ENCODE peak calls at places on chromosomes 13 and 19, in six cellular contexts. N is PC-3, R is neural progenitor cell, V is hepatocyte, T is GM23338, Z is OCI-LY7. U is an unnamed sample. For H3K4me1, the result is how much of the 10 kb centered on the place peaks cover.

GRCh38 chr19:10583021-10583776 is 3.9 kb downstream of the AP1M2 start:
- DNase-seq in R (no peak), T (peak), Z (no peak), V (no peak), N (no peak), U (no peak)

GRCh38 chr19:13195678-13196077 is 45.5 kb downstream of the IER2 start:
- DNase-seq in T (peak), R (peak), Z (peak), V (peak), N (no peak), U (no peak)

GRCh38 chr13:51134763-51135365 is 23.8 kb upstream of the C13orf42 start:
- DNase-seq in T (no peak), Z (no peak), R (no peak), N (no peak), V (no peak), U (no peak)

GRCh38 chr19:1411255-1412191 is 4.1 kb downstream of the DAZAP1 start:
- DNase-seq in Z (no peak), T (no peak), R (no peak), V (no peak), N (no peak), U (peak)

GRCh38 chr19:29547361-29547960 is 21.7 kb downstream of the VSTM2B start:
- DNase-seq in Z (no peak), N (no peak), R (no peak), V (no peak), T (no peak), U (no peak)

GRCh38 chr13:59951011-59951410 is 212.7 kb downstream of the DIAPH3 start:
- DNase-seq in Z (no peak), T (no peak), N (no peak), R (no peak), V (no peak), U (no peak)

GRCh38 chr13:95023405-95023804 is 277.8 kb downstream of the ABCC4 start:
- DNase-seq in N (peak), Z (no peak), V (no peak), T (no peak), R (no peak), U (no peak)

GRCh38 chr19:51354103-51354741 is 12.0 kb downstream of the ETFB start:
- DNase-seq in Z (no peak), N (no peak), V (peak), R (peak), T (no peak), U (no peak)

GRCh38 chr13:76397413-76397812 is 488.8 kb downstream of the KCTD12 start:
- DNase-seq in T (no peak), R (no peak), Z (no peak), N (no peak), V (no peak), U (no peak)

GRCh38 chr13:30659980-30660379 is 42.3 kb downstream of the USPL1 start:
- DNase-seq in R (no peak), T (peak), V (peak), N (no peak), Z (peak), U (no peak)

GRCh38 chr19:1935484-1936208 is 5.3 kb upstream of the CSNK1G2 start:
- DNase-seq in Z (peak), R (no peak), N (peak), V (no peak), T (peak), U (peak)

GRCh38 chr13:80873589-80873988 is 532.7 kb upstream of the SPRY2 start:
- DNase-seq in Z (no peak), V (no peak), N (peak), R (no peak), T (no peak), U (no peak)

GRCh38 chr13:30370146-30370545 is 52.1 kb upstream of the UBE2L5 start:
- DNase-seq in Z (peak), V (no peak), R (no peak), T (no peak), N (no peak), U (no peak)

GRCh38 chr13:27920677-27921420 is 1.0 kb downstream of the PDX1 start:
- DNase-seq in N (peak), Z (no peak), R (peak), V (no peak), T (peak), U (peak)

GRCh38 chr19:8221161-8221560 is 12.0 kb downstream of the CERS4 start:
- DNase-seq in R (no peak), T (no peak), V (no peak), N (no peak), Z (no peak), U (no peak)

GRCh38 chr13:109979186-109979585 is 192.8 kb upstream of the IRS2 start:
- DNase-seq in T (no peak), Z (no peak), N (peak), R (no peak), V (no peak), U (no peak)

GRCh38 chr13:34139660-34140059 is 321.7 kb downstream of the RFC3 start:
- DNase-seq in R (no peak), T (no peak), V (no peak), N (no peak), Z (no peak), U (no peak)

GRCh38 chr19:32880607-32881006 is 11.0 kb upstream of the SLC7A9 start:
- DNase-seq in T (no peak), R (no peak), V (no peak), N (no peak), Z (no peak), U (no peak)

GRCh38 chr19:52662631-52663030 is 24.5 kb upstream of the ZNF83 start:
- DNase-seq in V (peak), R (no peak), N (peak), Z (no peak), T (no peak), U (no peak)

GRCh38 chr13:97295279-97296182 is 73.4 kb downstream of the MBNL2 start:
- DNase-seq in T (no peak), N (peak), R (no peak), Z (no peak), V (no peak), U (peak)

GRCh38 chr13:67769987-67770341 is 539.8 kb upstream of the PCDH9 start:
- DNase-seq in N (no peak), Z (no peak), T (no peak), R (no peak), V (no peak), U (no peak)

GRCh38 chr19:33444238-33444992 is 70.9 kb downstream of the CEBPG start:
- DNase-seq in Z (no peak), N (no peak), R (no peak), V (no peak), T (no peak), U (no peak)

GRCh38 chr13:78100481-78100880 is 181.8 kb upstream of the EDNRB start:
- DNase-seq in Z (no peak), R (no peak), N (no peak), V (no peak), T (no peak), U (peak)

GRCh38 chr13:34207334-34207733 is 389.4 kb downstream of the RFC3 start:
- DNase-seq in V (peak), R (no peak), Z (no peak), N (peak), T (no peak), U (peak)

GRCh38 chr19:33639034-33639681 is 17.4 kb downstream of the CHST8 start:
- DNase-seq in T (no peak), Z (no peak), R (no peak), V (no peak), N (no peak), U (no peak)

GRCh38 chr13:99916366-99917103 is 55.0 kb downstream of the ZIC5 start:
- DNase-seq in N (peak), V (peak), R (peak), Z (peak), T (peak), U (peak)

GRCh38 chr13:70568571-70568970 is 460.3 kb upstream of the KLHL1 start:
- DNase-seq in T (peak), V (peak), Z (peak), N (peak), R (peak), U (peak)

GRCh38 chr13:84025828-84026227 is 143.6 kb upstream of the SLITRK1 start:
- DNase-seq in R (peak), Z (no peak), N (no peak), T (peak), V (no peak), U (no peak)

GRCh38 chr13:50389726-50390125 is 374.5 kb downstream of the KCNRG start:
- DNase-seq in T (no peak), V (no peak), R (no peak), Z (no peak), N (no peak), U (no peak)

GRCh38 chr19:10334340-10335148 is 1.2 kb upstream of the RAVER1 start:
- DNase-seq in R (peak), V (peak), N (peak), Z (peak), T (peak), U (peak)

GRCh38 chr19:2053601-2054389 is 2.8 kb upstream of the MKNK2 start:
- DNase-seq in Z (no peak), V (peak), T (no peak), N (no peak), R (no peak), U (no peak)

GRCh38 chr13:52452470-52452869 is 2.0 kb upstream of the VPS36 start:
- DNase-seq in Z (no peak), R (no peak), T (no peak), V (no peak), N (no peak), U (no peak)

GRCh38 chr19:11375143-11375948 is 880 bp downstream of the SWSAP1 start:
- DNase-seq in R (peak), Z (peak), V (peak), N (peak), T (peak), U (no peak)

GRCh38 chr13:73204916-73205315 is 146.1 kb downstream of the KLF5 start:
- DNase-seq in N (no peak), V (no peak), T (no peak), R (no peak), Z (no peak), U (no peak)

GRCh38 chr19:33394006-33394722 is 20.7 kb downstream of the CEBPG start:
- DNase-seq in V (no peak), T (no peak), R (no peak), N (peak), Z (no peak), U (peak)

GRCh38 chr13:35278917-35279316 is 197.6 kb downstream of the MAB21L1 start:
- DNase-seq in R (no peak), Z (no peak), N (no peak), V (no peak), T (no peak), U (no peak)

GRCh38 chr13:32917504-32917903 is 98.7 kb upstream of the KL start:
- DNase-seq in R (no peak), Z (no peak), N (peak), V (no peak), T (no peak), U (peak)

GRCh38 chr19:15526408-15526807 is 18.1 kb downstream of the CYP4F22 start:
- DNase-seq in R (no peak), T (no peak), N (no peak), V (no peak), Z (no peak), U (no peak)

GRCh38 chr19:15532779-15533521 is 24.6 kb downstream of the CYP4F22 start:
- DNase-seq in N (peak), V (no peak), R (no peak), T (no peak), Z (no peak), U (peak)

GRCh38 chr19:15525291-15525690 is 17.0 kb downstream of the CYP4F22 start:
- DNase-seq in R (no peak), N (no peak), V (no peak), T (no peak), Z (no peak), U (no peak)

GRCh38 chr19:15527705-15528104 is 19.4 kb downstream of the CYP4F22 start:
- DNase-seq in R (no peak), Z (no peak), V (no peak), T (no peak), N (no peak), U (no peak)

GRCh38 chr19:15529774-15530372 is 21.5 kb downstream of the CYP4F22 start:
- DNase-seq in V (no peak), T (no peak), N (no peak), Z (no peak), R (no peak), U (no peak)
- H3K4me1 ChIP-seq in V (under half), T (under half), N (under half), Z (under half), R (under half), U (under half)

GRCh38 chr13:113929628-113930615 is 44.0 kb downstream of the C13orf46 start:
- DNase-seq in V (no peak), Z (no peak), N (no peak), R (no peak), T (peak), U (no peak)
- TF ChIP-seq EZH2phosphoT487 in V (no peak), Z (no peak), N (no peak), R (no peak), T (no peak), U (no peak)

DNA sequence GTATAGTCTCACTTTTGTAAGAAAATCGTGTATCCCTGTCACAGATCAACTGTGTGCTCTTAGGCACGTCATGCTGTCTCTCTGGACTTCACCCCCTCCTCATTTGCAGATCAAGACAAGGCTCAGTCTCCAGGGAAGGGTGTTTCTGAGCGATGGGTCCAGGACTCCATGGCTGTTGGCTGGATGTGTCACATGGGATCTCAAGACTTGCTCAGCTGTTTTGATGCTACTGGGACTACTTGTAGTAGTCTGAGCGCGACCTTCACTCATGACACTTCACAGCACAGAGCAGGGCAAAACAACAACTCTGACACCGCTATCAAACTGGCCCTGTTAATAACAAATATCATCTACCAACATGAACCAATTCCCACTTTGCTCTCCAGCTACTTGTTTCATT is 36.2 kb downstream of the SMAD9 start:
- DNase-seq in R (no peak), T (no peak), Z (no peak), V (no peak), N (no peak), U (no peak)
- H3K4me1 ChIP-seq in R (under half), T (under half), Z (under half), V (under half), N (under half), U (under half)

GRCh38 chr13:45783346-45784043 is 68.1 kb downstream of the SIAH3 start:
- DNase-seq in Z (no peak), N (no peak), R (no peak), T (no peak), V (no peak), U (no peak)

GRCh38 chr13:45781553-45782326 is 69.8 kb downstream of the SIAH3 start:
- DNase-seq in Z (no peak), T (no peak), N (peak), V (no peak), R (no peak), U (peak)

GRCh38 chr13:45782327-45783045 is 69.1 kb downstream of the SIAH3 start:
- DNase-seq in Z (no peak), T (no peak), N (no peak), R (no peak), V (no peak), U (no peak)

GRCh38 chr13:45784755-45785675 is 66.5 kb downstream of the SIAH3 start:
- DNase-seq in T (no peak), Z (no peak), V (no peak), N (no peak), R (no peak), U (no peak)

GRCh38 chr13:45786293-45786920 is 65.1 kb downstream of the SIAH3 start:
- DNase-seq in R (no peak), V (no peak), T (no peak), N (no peak), Z (no peak), U (no peak)
- TF ChIP-seq EZH2phosphoT487 in R (no peak), V (no peak), T (no peak), N (no peak), Z (no peak), U (no peak)

GRCh38 chr19:5969476-5969875 is 8.5 kb downstream of the RANBP3 start:
- DNase-seq in R (no peak), Z (no peak), T (no peak), V (no peak), N (no peak), U (no peak)
- H3K4me1 ChIP-seq in R (under half), Z (under half), T (under half), V (under half), N (under half), U (under half)

DNA sequence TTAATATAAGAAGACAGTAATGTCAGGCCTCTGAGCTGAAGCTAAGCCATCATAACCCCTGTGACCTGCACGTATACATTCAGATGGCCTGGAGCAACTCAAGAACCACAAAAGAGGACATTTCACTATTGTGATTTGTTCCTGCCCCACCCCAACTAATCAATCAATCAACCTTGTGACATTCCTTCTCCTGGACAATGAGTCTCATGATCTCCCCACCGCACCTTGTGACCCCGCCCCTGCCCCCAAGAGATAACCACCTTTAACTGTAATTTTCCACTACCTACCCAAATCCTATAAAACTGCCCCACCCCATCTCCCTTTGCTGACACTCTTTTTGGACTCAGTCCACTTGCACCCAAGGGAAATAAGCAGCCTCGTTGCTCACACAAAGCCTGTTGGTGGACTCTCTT is 14.1 kb downstream of the CD70 start:
- DNase-seq in V (no peak), Z (no peak), R (no peak), T (no peak), N (no peak), U (no peak)
- TF ChIP-seq EZH2phosphoT487 in V (no peak), Z (no peak), R (no peak), T (no peak), N (no peak), U (no peak)

GRCh38 chr19:15286688-15287355 is 45.5 kb downstream of the BRD4 start:
- DNase-seq in N (no peak), V (no peak), R (no peak), T (no peak), Z (peak), U (no peak)
- H3K4me1 ChIP-seq in N (under half), V (half or more), R (half or more), T (half or more), Z (half or more), U (half or more)

DNA sequence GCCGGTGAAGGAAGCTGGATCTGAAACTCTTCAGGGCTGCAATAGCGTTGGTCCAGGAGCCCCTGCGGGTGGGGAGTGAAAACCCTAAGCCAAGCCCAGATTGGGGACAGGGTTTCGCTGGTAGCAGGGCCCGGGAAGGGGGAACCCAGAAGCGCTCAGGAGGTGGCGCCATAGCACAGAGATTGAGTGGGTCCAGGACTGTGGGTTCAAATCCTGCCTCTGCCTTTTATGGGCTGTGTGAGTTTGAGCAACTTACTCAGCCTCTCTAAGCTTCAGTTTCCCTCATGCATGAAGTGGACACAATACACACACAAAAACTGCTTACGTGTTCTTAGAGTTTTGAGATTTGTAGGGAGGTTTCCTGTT is 8.3 kb upstream of the SYCN start:
- DNase-seq in R (peak), T (peak), N (peak), Z (peak), V (no peak), U (peak)
- TF ChIP-seq EZH2phosphoT487 in R (no peak), T (no peak), N (no peak), Z (no peak), V (no peak), U (no peak)

DNA sequence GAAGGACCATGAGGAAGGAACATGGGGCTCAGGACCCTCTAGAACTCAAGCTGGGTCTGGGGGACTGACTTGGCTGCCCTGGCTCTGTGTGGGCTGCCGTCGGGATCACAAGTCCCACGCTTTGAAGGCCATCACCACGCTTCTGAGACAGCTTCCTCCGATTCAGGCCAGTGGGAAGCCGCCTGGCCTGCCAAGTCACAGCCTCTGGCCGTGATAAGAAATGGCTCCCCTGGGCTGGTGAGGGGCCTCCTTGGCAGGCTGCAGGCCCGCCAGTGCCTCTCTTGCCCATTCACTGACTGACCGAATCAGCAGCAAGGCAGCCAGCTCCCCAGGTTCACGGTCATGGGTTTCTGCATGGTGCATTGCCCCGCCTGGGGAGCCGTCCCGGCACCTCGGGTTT is 48.8 kb downstream of the COMP start:
- DNase-seq in R (peak), V (peak), Z (no peak), N (no peak), T (no peak), U (no peak)
- H3K4me1 ChIP-seq in R (under half), V (half or more), Z (under half), N (under half), T (under half), U (under half)

GRCh38 chr19:5143471-5144411 is 174.8 kb downstream of the KDM4B start:
- DNase-seq in Z (peak), T (no peak), V (no peak), R (no peak), N (no peak), U (no peak)

GRCh38 chr19:5141926-5142724 is 173.2 kb downstream of the KDM4B start:
- DNase-seq in R (no peak), V (no peak), Z (no peak), N (no peak), T (no peak), U (no peak)

GRCh38 chr19:5138606-5139594 is 170.0 kb downstream of the KDM4B start:
- DNase-seq in T (no peak), R (no peak), N (peak), Z (no peak), V (no peak), U (peak)

GRCh38 chr19:5142725-5143097 is 173.8 kb downstream of the KDM4B start:
- DNase-seq in V (no peak), T (no peak), N (no peak), R (no peak), Z (no peak), U (no peak)

GRCh38 chr19:5141278-5141925 is 172.5 kb downstream of the KDM4B start:
- DNase-seq in T (no peak), Z (no peak), R (no peak), V (no peak), N (no peak), U (peak)
- TF ChIP-seq EZH2phosphoT487 in T (no peak), Z (no peak), R (no peak), V (no peak), N (no peak), U (no peak)

U was measured in GM23248.